ENCODE peak calls at places on chromosomes 5 and 9, in four cellular contexts. I is activated B cell treated with CpG ODN at 0.5 μM for 24 hours, U is Peyer's patch, F is neural crest cell. T is an unnamed sample.

GRCh38 chr9:84170521-84171141 is 169.9 kb downstream of the SLC28A3 start:
- DNase-seq in I (no peak), U (peak; percentile 72), F (no peak), T (no peak)

GRCh38 chr9:91415290-91415689 is 8.3 kb downstream of the NFIL3 start:
- DNase-seq in I (no peak), U (no peak), F (no peak), T (no peak)

GRCh38 chr9:133327834-133328484 is 8.0 kb downstream of the SURF6 start:
- DNase-seq in I (peak; percentile 4), U (no peak), F (no peak), T (no peak)

GRCh38 chr5:163727028-163727427 is 221.6 kb downstream of the MAT2B start:
- DNase-seq in I (no peak), U (no peak), F (no peak), T (no peak)

GRCh38 chr5:73974871-73975351 is 348.9 kb downstream of the ARHGEF28 start:
- DNase-seq in I (no peak), U (no peak), F (no peak), T (no peak)

GRCh38 chr5:124963236-124963929 is 216.9 kb upstream of the ZNF608 start:
- DNase-seq in I (no peak), U (no peak), F (no peak), T (no peak)

GRCh38 chr9:101478444-101478843 is 42.9 kb upstream of the ALDOB start:
- DNase-seq in I (no peak), U (no peak), F (no peak), T (no peak)

GRCh38 chr5:29214821-29215220 is 1978.7 kb upstream of the CDH6 start:
- DNase-seq in I (no peak), U (no peak), F (no peak), T (no peak)

GRCh38 chr5:143437666-143438273 is 34.3 kb upstream of the NR3C1 start:
- DNase-seq in I (no peak), U (no peak), F (no peak), T (no peak)

GRCh38 chr5:123454236-123454911 is 31.2 kb upstream of the CEP120 start:
- DNase-seq in I (no peak), U (no peak), F (no peak), T (no peak)

GRCh38 chr5:147482426-147483196 is 27.3 kb downstream of the DPYSL3 start:
- DNase-seq in I (no peak), U (no peak), F (no peak), T (no peak)

GRCh38 chr5:135553688-135554462 is 18.1 kb upstream of the NEUROG1 start:
- DNase-seq in I (no peak), U (no peak), F (no peak), T (no peak)
- TF ChIP-seq CTCF in I (no peak), U (no peak), F (peak; percentile 48), T (peak; percentile 48)

DNA sequence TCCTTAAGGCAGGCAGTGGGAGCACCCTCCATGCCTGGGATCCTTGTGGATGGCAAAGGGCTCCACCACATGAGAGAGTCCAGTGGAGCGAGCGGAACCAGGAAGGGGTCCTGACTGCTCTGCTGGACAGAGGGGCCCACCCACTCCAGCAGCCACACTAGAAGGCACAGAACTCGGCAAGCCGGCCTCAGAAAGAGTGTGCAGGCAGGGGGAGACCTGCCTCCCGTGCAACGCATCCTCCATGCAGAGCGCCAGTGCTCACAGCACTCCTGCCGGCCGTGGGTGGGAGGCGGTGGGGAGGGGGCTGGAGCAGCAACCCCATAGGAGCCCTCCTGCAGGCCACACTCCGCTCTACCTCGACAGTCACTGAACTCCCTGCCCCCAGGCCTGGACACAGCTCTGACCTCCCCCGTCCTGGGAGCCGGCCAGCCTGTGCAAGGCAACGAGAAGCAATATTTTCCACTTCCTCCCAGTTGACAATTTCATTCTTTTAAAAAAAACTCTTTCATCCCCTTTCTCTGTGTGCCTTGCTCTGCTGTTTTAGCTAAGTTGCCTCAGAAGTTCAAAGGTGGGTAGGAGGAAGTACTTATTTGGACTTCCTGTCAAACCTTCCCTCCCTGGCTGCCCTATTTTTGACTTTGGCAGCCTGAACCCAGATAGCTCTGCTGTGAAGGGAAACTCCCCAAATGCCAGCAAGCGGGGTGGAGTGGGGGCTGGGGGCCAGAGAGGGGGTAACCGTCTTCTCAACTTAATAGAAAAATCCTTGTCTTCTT is 5.3 kb upstream of the LCP2 start:
- DNase-seq in I (no peak), U (no peak), F (no peak), T (no peak)
- TF ChIP-seq CTCF in I (no peak), U (no peak), F (no peak), T (no peak)

DNA sequence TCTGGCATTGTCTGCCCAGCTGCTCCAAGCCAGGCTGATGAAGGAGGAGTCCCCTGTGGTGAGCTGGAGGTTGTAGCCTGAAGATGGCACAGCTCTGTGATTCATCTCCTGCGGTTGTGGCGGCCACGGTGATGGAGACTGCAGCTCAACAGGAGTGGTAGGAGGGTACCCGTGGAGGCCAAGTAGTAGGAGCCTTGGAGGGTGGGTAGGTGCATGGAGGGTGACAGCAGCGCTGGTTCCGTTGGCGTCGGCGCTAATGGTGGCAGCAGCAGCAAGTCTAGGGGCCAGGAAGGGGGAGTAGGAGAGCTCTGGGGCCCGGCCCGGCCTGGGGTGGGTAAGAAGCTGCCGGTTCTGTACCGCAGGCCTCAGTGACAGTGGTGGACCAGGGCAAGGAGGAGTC is 22.4 kb upstream of the TRIM52 start:
- DNase-seq in I (no peak), U (no peak), F (no peak), T (no peak)
- TF ChIP-seq CTCF in I (no peak), U (no peak), F (no peak), T (no peak)

GRCh38 chr5:55982957-55983381 is 11.8 kb downstream of the IL6ST start:
- DNase-seq in I (no peak), U (peak; percentile 60), F (no peak), T (no peak)
- TF ChIP-seq CTCF in I (no peak), U (no peak), F (no peak), T (peak; percentile 16)

DNA sequence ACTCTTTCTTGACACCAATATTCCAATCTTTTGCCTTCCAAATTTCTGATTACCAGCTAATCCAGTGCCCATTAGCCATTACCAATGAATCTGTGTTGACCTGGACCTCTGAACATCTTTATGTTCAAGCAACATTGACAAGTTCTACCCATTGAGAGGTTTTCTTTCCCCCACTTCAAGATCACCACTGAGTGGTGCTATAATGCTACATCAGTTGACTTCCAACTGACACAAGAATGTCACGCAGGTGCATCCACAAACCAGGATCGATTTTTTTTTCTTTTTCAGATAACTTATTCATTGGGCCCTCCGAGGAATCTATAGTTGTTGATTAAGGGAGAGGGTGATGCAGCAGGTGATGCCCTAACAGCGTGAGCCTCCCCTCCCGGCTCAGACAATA is 102.6 kb downstream of the SLC1A3 start:
- DNase-seq in I (no peak), U (no peak), F (no peak), T (no peak)
- TF ChIP-seq CTCF in I (no peak), U (no peak), F (no peak), T (no peak)

GRCh38 chr5:151628112-151628823 is 37.1 kb upstream of the FAT2 start:
- DNase-seq in I (no peak), U (no peak), F (no peak), T (no peak)
- TF ChIP-seq CTCF in I (no peak), U (no peak), F (no peak), T (no peak)

GRCh38 chr5:116520706-116521105 is 53.9 kb downstream of the SEMA6A start:
- DNase-seq in I (no peak), U (no peak), F (no peak), T (no peak)

GRCh38 chr5:116522737-116523136 is 51.9 kb downstream of the SEMA6A start:
- DNase-seq in I (no peak), U (no peak), F (no peak), T (no peak)

GRCh38 chr5:116524051-116524450 is 50.6 kb downstream of the SEMA6A start:
- DNase-seq in I (no peak), U (no peak), F (no peak), T (no peak)

GRCh38 chr5:116518423-116518822 is 56.2 kb downstream of the SEMA6A start:
- DNase-seq in I (no peak), U (no peak), F (no peak), T (no peak)

GRCh38 chr5:116521173-116521872 is 53.3 kb downstream of the SEMA6A start:
- DNase-seq in I (no peak), U (no peak), F (no peak), T (no peak)
- TF ChIP-seq CTCF in I (no peak), U (no peak), F (no peak), T (no peak)

DNA sequence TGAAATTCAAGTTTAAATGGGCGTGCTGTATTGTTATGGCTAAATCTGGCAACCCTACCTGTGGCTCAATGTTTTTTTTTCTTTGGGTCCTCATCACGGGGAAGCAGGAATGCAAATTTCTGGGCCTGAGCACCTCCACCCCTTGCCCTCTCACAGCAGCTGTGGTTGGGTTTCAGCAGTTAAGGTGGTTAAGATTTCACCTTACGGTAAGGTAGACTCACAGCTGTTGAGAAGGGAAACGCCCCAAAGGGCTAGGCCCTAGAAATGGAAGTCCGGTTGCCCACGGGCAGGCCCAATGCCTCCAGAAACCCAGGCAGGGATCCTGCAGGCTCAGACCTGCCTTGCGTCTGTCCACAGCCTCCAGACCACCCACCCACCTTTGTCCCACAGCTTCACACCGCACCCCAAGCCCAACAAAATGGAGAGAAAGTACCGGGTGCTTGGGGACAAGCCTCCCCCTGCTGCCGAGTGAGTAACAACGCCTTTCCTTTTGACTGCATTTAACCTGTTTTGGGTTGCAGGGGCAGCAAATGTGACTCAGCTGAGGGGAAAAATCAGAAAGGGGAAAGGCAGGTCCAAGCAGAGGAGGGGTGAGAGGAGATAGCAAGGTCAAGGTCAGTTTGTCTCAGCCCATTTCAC is 48.1 kb upstream of the TDRD7 start:
- DNase-seq in I (no peak), U (no peak), F (no peak), T (no peak)
- TF ChIP-seq CTCF in I (no peak), U (no peak), F (no peak), T (no peak)

GRCh38 chr9:127105805-127106492 is 16.5 kb downstream of the ANGPTL2 start:
- DNase-seq in I (no peak), U (no peak), F (no peak), T (no peak)
- TF ChIP-seq CTCF in I (no peak), U (no peak), F (no peak), T (no peak)

T was measured in progenitor cell of endocrine pancreas.